ENCODE peak calls at places on chromosomes 13 and 19, in six cellular contexts. Z is CD8-positive, alpha-beta T cell; C is body of pancreas; R is lower leg skin; U is Right ventricle myocardium superior; P is ascending aorta. A is an unnamed sample.

GRCh38 chr13:43054803-43055802 is 31.7 kb downstream of the DNAJC15 start:
- DNase-seq in Z (no peak), P (no peak), R (no peak), U (no peak), C (no peak), A (no peak)

GRCh38 chr13:24362435-24362951 is 53.1 kb downstream of the C1QTNF9 start:
- DNase-seq in R (no peak), P (no peak), U (no peak), C (no peak), Z (no peak), A (no peak)

GRCh38 chr19:7673995-7674667 is 2.8 kb upstream of the MCEMP1 start:
- DNase-seq in P (peak; percentile 18), R (peak; percentile 94), C (peak; percentile 73), Z (no peak), U (peak; percentile 85), A (no peak)

GRCh38 chr19:38663957-38664502 is 16.6 kb downstream of the ACTN4 start:
- DNase-seq in Z (no peak), C (peak; percentile 50), P (no peak), U (peak; percentile 75), R (no peak), A (no peak)

GRCh38 chr13:100550433-100550832 is 38.2 kb downstream of the GGACT start:
- DNase-seq in R (no peak), P (no peak), C (peak; percentile 48), Z (no peak), U (peak; percentile 66), A (no peak)

GRCh38 chr13:91574756-91575155 is 176.3 kb downstream of the GPC5 start:
- DNase-seq in R (no peak), Z (no peak), C (no peak), P (no peak), U (no peak), A (no peak)

GRCh38 chr19:11203194-11204075 is 6.1 kb upstream of the KANK2 start:
- DNase-seq in Z (no peak), U (peak; percentile 85), C (peak; percentile 61), P (peak; percentile 70), R (peak; percentile 95), A (no peak)

GRCh38 chr19:1151917-1152601 is 22.0 kb downstream of the SBNO2 start:
- DNase-seq in U (no peak), R (no peak), Z (no peak), C (peak; percentile 27), P (no peak), A (no peak)

GRCh38 chr19:16457195-16457953 is 14.4 kb downstream of the EPS15L1 start:
- DNase-seq in Z (no peak), P (no peak), R (peak; percentile 90), C (peak; percentile 24), U (peak; percentile 66), A (no peak)

GRCh38 chr13:44219808-44220544 is 153.6 kb upstream of the SERP2 start:
- DNase-seq in C (no peak), U (no peak), Z (no peak), P (no peak), R (no peak), A (peak; percentile 28)

GRCh38 chr13:103436057-103436654 is 369.9 kb upstream of the SLC10A2 start:
- DNase-seq in U (no peak), P (no peak), C (no peak), Z (no peak), R (no peak), A (no peak)

GRCh38 chr13:80577951-80578670 is 237.2 kb upstream of the SPRY2 start:
- DNase-seq in R (no peak), Z (no peak), P (no peak), C (no peak), U (no peak), A (no peak)

GRCh38 chr19:49701271-49701786 is 10.4 kb downstream of the CPT1C start:
- DNase-seq in P (no peak), C (no peak), R (no peak), U (no peak), Z (no peak), A (no peak)

GRCh38 chr19:48695743-48696352 is at the start of gene FUT2:
- DNase-seq in U (no peak), C (peak; percentile 88), Z (no peak), R (no peak), P (no peak), A (no peak)

GRCh38 chr13:107736149-107736548 is 479.2 kb downstream of the LIG4 start:
- DNase-seq in Z (no peak), U (no peak), P (no peak), C (no peak), R (no peak), A (no peak)

GRCh38 chr19:1865172-1866010 is 2.0 kb upstream of the KLF16 start:
- DNase-seq in P (no peak), Z (no peak), U (no peak), R (peak; percentile 90), C (no peak), A (no peak)

GRCh38 chr13:52348983-52349780 is 56.8 kb downstream of the THSD1 start:
- DNase-seq in U (no peak), R (no peak), Z (no peak), C (no peak), P (no peak), A (no peak)

A was measured in GOT3.